ENCODE peak calls at places on chromosomes 13 and 19, in seven cellular contexts. X, D, E, L, C, G and P are unnamed samples.
A peak's percentile ranks its signal among the peaks of the same experiment; 100 is the strongest.

GRCh38 chr19:35995655-35995993 is 636 bp downstream of the SDHAF1 start:
- DNase-seq in X (peak; percentile 48), D (no peak), E (no peak), L (no peak), C (no peak), G (no peak), P (no peak)

GRCh38 chr19:44668985-44669764 is 2.1 kb upstream of the CEACAM19 start:
- DNase-seq in X (no peak), D (no peak), E (no peak), L (no peak), C (no peak), G (no peak), P (no peak)

GRCh38 chr19:16290692-16291091 is 33.9 kb upstream of the KLF2 start:
- DNase-seq in X (no peak), D (no peak), E (no peak), L (no peak), C (no peak), G (no peak), P (no peak)

GRCh38 chr19:4575267-4575793 is 15.8 kb upstream of the SEMA6B start:
- DNase-seq in X (peak; percentile 100), D (no peak), E (no peak), L (no peak), C (no peak), G (no peak), P (no peak)

GRCh38 chr13:102707465-102707864 is 12.6 kb upstream of the METTL21C start:
- DNase-seq in X (peak; percentile 91), D (peak; percentile 61), E (no peak), L (no peak), C (no peak), G (no peak), P (no peak)

GRCh38 chr13:26679945-26680516 is 80.6 kb downstream of the GPR12 start:
- DNase-seq in X (no peak), D (no peak), E (no peak), L (no peak), C (no peak), G (no peak), P (peak; percentile 64)

GRCh38 chr19:8517551-8518442 is 3.8 kb upstream of the ZNF414 start:
- DNase-seq in X (peak; percentile 84), D (no peak), E (no peak), L (no peak), C (no peak), G (no peak), P (no peak)

GRCh38 chr13:27857271-27857670 is 62.5 kb upstream of the PDX1 start:
- DNase-seq in X (no peak), D (peak; percentile 70), E (no peak), L (no peak), C (peak; percentile 91), G (no peak), P (peak; percentile 26)

GRCh38 chr13:114068723-114069322 is 63.6 kb downstream of the RASA3 start:
- DNase-seq in X (peak; percentile 83), D (no peak), E (no peak), L (no peak), C (no peak), G (no peak), P (no peak)

GRCh38 chr19:10892256-10892655 is 20.9 kb downstream of the CARM1 start:
- DNase-seq in X (no peak), D (no peak), E (no peak), L (no peak), C (no peak), G (no peak), P (no peak)

GRCh38 chr13:30034448-30034795 is 184.0 kb upstream of the UBL3 start:
- DNase-seq in X (peak; percentile 31), D (no peak), E (no peak), L (no peak), C (no peak), G (no peak), P (no peak)

GRCh38 chr13:26051231-26052135 is at the start of gene SHISA2:
- DNase-seq in X (peak; percentile 75), D (peak; percentile 20), E (no peak), L (peak; percentile 38), C (no peak), G (no peak), P (peak; percentile 42)

GRCh38 chr13:23921451-23921888 is 24.2 kb upstream of the C1QTNF9B start:
- DNase-seq in X (peak; percentile 69), D (no peak), E (no peak), L (no peak), C (peak; percentile 21), G (no peak), P (no peak)

GRCh38 chr13:101283782-101284181 is 132.5 kb downstream of the NALCN start:
- DNase-seq in X (no peak), D (no peak), E (no peak), L (no peak), C (peak; percentile 19), G (no peak), P (no peak)

GRCh38 chr19:12670159-12670928 is 3.7 kb downstream of the WDR83 start:
- DNase-seq in X (no peak), D (no peak), E (no peak), L (no peak), C (no peak), G (no peak), P (no peak)

GRCh38 chr13:113029487-113030258 is 60.7 kb downstream of the MCF2L start:
- DNase-seq in X (peak; percentile 16), D (peak; percentile 33), E (peak; percentile 7), L (peak; percentile 41), C (no peak), G (peak; percentile 26), P (no peak)

GRCh38 chr19:47430041-47430802 is 10.9 kb upstream of the MEIS3 start:
- DNase-seq in X (peak; percentile 64), D (no peak), E (no peak), L (no peak), C (no peak), G (no peak), P (no peak)

GRCh38 chr19:36245210-36246005 is 30.5 kb downstream of the ZNF146 start:
- DNase-seq in X (no peak), D (no peak), E (no peak), L (no peak), C (no peak), G (no peak), P (no peak)

GRCh38 chr19:47097396-47098217 is 16.0 kb downstream of the ZC3H4 start:
- DNase-seq in X (no peak), D (no peak), E (no peak), L (no peak), C (no peak), G (peak; percentile 39), P (no peak)

GRCh38 chr13:102191951-102192461 is 209.8 kb downstream of the FGF14 start:
- DNase-seq in X (peak; percentile 8), D (no peak), E (no peak), L (no peak), C (no peak), G (no peak), P (no peak)

GRCh38 chr13:98482476-98483444 is 94.1 kb downstream of the STK24 start:
- DNase-seq in X (peak; percentile 85), D (peak; percentile 33), E (no peak), L (no peak), C (no peak), G (peak; percentile 27), P (no peak)

GRCh38 chr13:91400094-91400462 is 1.7 kb downstream of the GPC5 start:
- DNase-seq in X (no peak), D (no peak), E (no peak), L (no peak), C (no peak), G (no peak), P (no peak)